ENCODE peak calls at places on chromosomes 5 and 9, in four cellular contexts. U is DND-41, L is PC-3, E is NT2/D1. Q is an unnamed sample.

GRCh38 chr9:19155106-19155999 is 28.1 kb upstream of the PLIN2 start:
- DNase-seq in L (peak), E (no peak), U (no peak), Q (no peak)

GRCh38 chr9:131337131-131337848 is 47.8 kb downstream of the PLPP7 start:
- DNase-seq in L (no peak), E (no peak), U (no peak), Q (no peak)

GRCh38 chr5:61744690-61745619 is 412.9 kb downstream of the ZSWIM6 start:
- DNase-seq in U (no peak), E (no peak), L (peak), Q (no peak)

GRCh38 chr5:155605898-155606297 is 592.3 kb downstream of the KIF4B start:
- DNase-seq in U (no peak), L (no peak), E (no peak), Q (no peak)

GRCh38 chr9:107288701-107289100 is 5.6 kb downstream of the RAD23B start:
- DNase-seq in U (no peak), E (no peak), L (no peak), Q (no peak)

GRCh38 chr5:173547579-173547978 is 68.9 kb downstream of the BOD1 start:
- DNase-seq in L (peak), E (no peak), U (no peak), Q (no peak)

GRCh38 chr9:4574657-4575243 is 84.5 kb downstream of the SLC1A1 start:
- DNase-seq in L (no peak), U (no peak), E (no peak), Q (no peak)

GRCh38 chr9:25960235-25960634 is 282.0 kb upstream of the TUSC1 start:
- DNase-seq in E (no peak), L (no peak), U (no peak), Q (no peak)

GRCh38 chr5:126503602-126504104 is 80.4 kb downstream of the GRAMD2B start:
- DNase-seq in L (no peak), E (no peak), U (no peak), Q (peak)

GRCh38 chr5:1323803-1324173 is 21.1 kb downstream of the CLPTM1L start:
- DNase-seq in E (no peak), L (no peak), U (no peak), Q (no peak)

GRCh38 chr5:119355636-119356383 is at the start of gene TNFAIP8:
- DNase-seq in U (no peak), L (peak), E (no peak), Q (peak)

GRCh38 chr5:96026334-96027065 is 64.8 kb upstream of the ELL2 start:
- DNase-seq in E (no peak), L (peak), U (no peak), Q (peak)

GRCh38 chr5:53969331-53969730 is 341.0 kb downstream of the ARL15 start:
- DNase-seq in L (no peak), E (no peak), U (no peak), Q (no peak)

GRCh38 chr5:65928341-65928752 is 2.0 kb downstream of the ERBIN start:
- DNase-seq in E (no peak), U (no peak), L (no peak), Q (peak)
- H3K4me3 ChIP-seq in E (peak), U (peak), L (peak), Q (peak)

GRCh38 chr5:154501566-154501965 is 23.5 kb upstream of the HAND1 start:
- DNase-seq in L (no peak), U (no peak), E (no peak), Q (no peak)

GRCh38 chr5:154502180-154502579 is 24.2 kb upstream of the HAND1 start:
- DNase-seq in E (no peak), L (no peak), U (no peak), Q (no peak)

GRCh38 chr5:154506049-154506715 is 28.2 kb upstream of the HAND1 start:
- DNase-seq in U (no peak), E (no peak), L (no peak), Q (no peak)

GRCh38 chr5:154505567-154505966 is 27.5 kb upstream of the HAND1 start:
- DNase-seq in E (no peak), U (no peak), L (no peak), Q (no peak)

GRCh38 chr5:154503698-154504039 is 25.6 kb upstream of the HAND1 start:
- DNase-seq in L (no peak), U (no peak), E (no peak), Q (no peak)
- H3K9ac ChIP-seq in L (no peak), U (no peak), E (no peak), Q (no peak)

GRCh38 chr5:131627466-131627865 is 7.6 kb downstream of the RAPGEF6 start:
- DNase-seq in U (no peak), E (no peak), L (no peak), Q (no peak)

GRCh38 chr5:131619102-131619501 is 15.9 kb downstream of the RAPGEF6 start:
- DNase-seq in U (no peak), L (no peak), E (no peak), Q (no peak)

GRCh38 chr5:131617140-131617822 is 17.7 kb downstream of the RAPGEF6 start:
- DNase-seq in E (no peak), L (no peak), U (no peak), Q (no peak)

DNA sequence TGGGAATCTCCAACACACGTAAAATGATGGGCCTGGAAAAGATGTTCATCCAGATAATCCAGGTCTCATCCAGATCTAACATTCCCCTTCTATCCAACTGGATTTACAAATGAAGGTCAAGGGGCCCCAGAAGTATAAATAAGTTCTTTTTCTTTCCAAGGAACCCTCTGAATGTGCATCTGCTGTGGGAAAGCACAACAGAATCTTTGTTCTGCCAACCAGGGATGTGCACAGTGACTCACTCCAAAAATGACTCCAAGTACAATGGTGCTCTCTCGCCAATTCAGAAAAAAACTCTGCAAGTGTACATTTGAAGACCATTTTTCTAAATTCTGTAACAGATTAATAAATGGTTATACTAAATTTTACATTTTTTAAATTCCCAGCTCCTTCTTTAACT is 12.4 kb downstream of the RAPGEF6 start:
- DNase-seq in U (no peak), L (peak), E (no peak), Q (no peak)
- H3K4me3 ChIP-seq in U (no peak), L (no peak), E (no peak), Q (no peak)

GRCh38 chr9:89234636-89235035 is 56.0 kb upstream of the SHC3 start:
- DNase-seq in L (no peak), E (peak), U (no peak), Q (peak)
- H3K9ac ChIP-seq in L (no peak), E (peak), U (no peak), Q (no peak)

Q was measured in adipocyte.